ENCODE peak calls at places on chromosome 12, in seven cellular contexts. L, A, Z, N, R, Q and K are unnamed samples.

GRCh38 chr12:100141998-100142850 is 450 bp downstream of the BLTP3B start:
- DNase-seq in A (peak; percentile 76), Z (peak; percentile 59), Q (peak; percentile 70), N (peak; percentile 33), L (no peak), R (peak; percentile 18), K (peak; percentile 58)

GRCh38 chr12:18250313-18250916 is 10.9 kb upstream of the PIK3C2G start:
- DNase-seq in R (peak; percentile 93), A (peak; percentile 76), Q (no peak), L (peak; percentile 15), N (no peak), Z (peak; percentile 14), K (peak; percentile 53)

GRCh38 chr12:49626169-49626835 is 2.9 kb downstream of the PRPF40B start:
- DNase-seq in Z (no peak), L (no peak), A (no peak), R (no peak), Q (no peak), N (no peak), K (no peak)

GRCh38 chr12:78120866-78121590 is 290.3 kb downstream of the NAV3 start:
- DNase-seq in L (no peak), N (no peak), Z (no peak), Q (no peak), A (no peak), R (no peak), K (peak; percentile 35)

GRCh38 chr12:8566525-8566924 is 25.8 kb upstream of the CLEC4E start:
- DNase-seq in R (no peak), N (no peak), Z (no peak), L (no peak), Q (no peak), A (no peak), K (no peak)

GRCh38 chr12:120468846-120469449 is 600 bp downstream of the SRSF9 start:
- DNase-seq in Q (no peak), Z (peak; percentile 28), R (no peak), L (no peak), A (peak; percentile 29), N (no peak), K (no peak)

GRCh38 chr12:67018105-67018504 is 251.1 kb upstream of the CAND1 start:
- DNase-seq in N (no peak), Z (no peak), A (no peak), L (no peak), R (no peak), Q (no peak), K (no peak)

GRCh38 chr12:96427269-96427729 is 27.1 kb upstream of the CDK17 start:
- DNase-seq in A (no peak), N (no peak), L (no peak), R (peak; percentile 38), Z (peak; percentile 18), Q (peak; percentile 30), K (peak; percentile 30)

GRCh38 chr12:110733857-110734373 is 8.8 kb downstream of the PPP1CC start:
- DNase-seq in A (no peak), Z (no peak), R (no peak), N (no peak), Q (no peak), L (no peak), K (no peak)

GRCh38 chr12:59166457-59166856 is 246.2 kb upstream of the LRIG3 start:
- DNase-seq in L (no peak), N (no peak), R (no peak), A (no peak), Z (no peak), Q (no peak), K (no peak)

GRCh38 chr12:52370906-52371608 is 3.8 kb upstream of the KRT85 start:
- DNase-seq in A (no peak), R (no peak), L (no peak), N (no peak), Q (no peak), Z (peak; percentile 35), K (no peak)

GRCh38 chr12:21248679-21249078 is 86.0 kb downstream of the SLCO1A2 start:
- DNase-seq in A (peak; percentile 0), R (no peak), N (no peak), Z (no peak), L (no peak), Q (no peak), K (no peak)

GRCh38 chr12:121522962-121523361 is 57.9 kb downstream of the KDM2B start:
- DNase-seq in Z (no peak), A (no peak), R (no peak), N (no peak), L (no peak), Q (no peak), K (no peak)